ENCODE peak calls at places on chromosome X, in seven cellular contexts. One of them, this sample, is unnamed.

GRCh38 chrX:141220342-141221008 is 21.8 kb downstream of the SPANXC start:
- DNase-seq in activated T-cell treated with anti-CD3 and anti-CD28 coated beads for 4 hours: no peak
- DNase-seq in AML-193: no peak
- DNase-seq in left cardiac atrium: no peak
- DNase-seq in MM.1S: no peak
- DNase-seq in activated CD4-positive, CD25-positive, alpha-beta regulatory T cell: no peak
- DNase-seq in endothelial cell: no peak
- DNase-seq in this sample: no peak

GRCh38 chrX:112931900-112932299 is 91.3 kb upstream of the AMOT start:
- DNase-seq in activated T-cell treated with anti-CD3 and anti-CD28 coated beads for 4 hours: no peak
- DNase-seq in AML-193: no peak
- DNase-seq in left cardiac atrium: no peak
- DNase-seq in MM.1S: no peak
- DNase-seq in activated CD4-positive, CD25-positive, alpha-beta regulatory T cell: no peak
- DNase-seq in endothelial cell: no peak
- DNase-seq in this sample: no peak

GRCh38 chrX:136652822-136653723 is 5.1 kb downstream of the CD40LG start:
- DNase-seq in activated T-cell treated with anti-CD3 and anti-CD28 coated beads for 4 hours: no peak
- DNase-seq in AML-193: no peak
- DNase-seq in left cardiac atrium: no peak
- DNase-seq in MM.1S: peak
- DNase-seq in activated CD4-positive, CD25-positive, alpha-beta regulatory T cell: no peak
- DNase-seq in endothelial cell: no peak
- DNase-seq in this sample: no peak

GRCh38 chrX:18809641-18810040 is 102.2 kb downstream of the PPEF1 start:
- DNase-seq in activated T-cell treated with anti-CD3 and anti-CD28 coated beads for 4 hours: no peak
- DNase-seq in AML-193: no peak
- DNase-seq in left cardiac atrium: no peak
- DNase-seq in MM.1S: no peak
- DNase-seq in activated CD4-positive, CD25-positive, alpha-beta regulatory T cell: no peak
- DNase-seq in endothelial cell: no peak
- DNase-seq in this sample: no peak

GRCh38 chrX:21944136-21944615 is 3.7 kb downstream of the SMS start:
- DNase-seq in activated T-cell treated with anti-CD3 and anti-CD28 coated beads for 4 hours: no peak
- DNase-seq in AML-193: no peak
- DNase-seq in left cardiac atrium: no peak
- DNase-seq in MM.1S: no peak
- DNase-seq in activated CD4-positive, CD25-positive, alpha-beta regulatory T cell: no peak
- DNase-seq in endothelial cell: no peak
- DNase-seq in this sample: no peak

GRCh38 chrX:134898450-134898849 is 92.3 kb upstream of the SMIM10 start:
- DNase-seq in activated T-cell treated with anti-CD3 and anti-CD28 coated beads for 4 hours: no peak
- DNase-seq in AML-193: no peak
- DNase-seq in left cardiac atrium: no peak
- DNase-seq in MM.1S: no peak
- DNase-seq in activated CD4-positive, CD25-positive, alpha-beta regulatory T cell: no peak
- DNase-seq in endothelial cell: no peak
- DNase-seq in this sample: no peak

GRCh38 chrX:101799387-101799786 is 132.4 kb downstream of the ZMAT1 start:
- DNase-seq in activated T-cell treated with anti-CD3 and anti-CD28 coated beads for 4 hours: peak
- DNase-seq in AML-193: peak
- DNase-seq in left cardiac atrium: peak
- DNase-seq in MM.1S: peak
- DNase-seq in activated CD4-positive, CD25-positive, alpha-beta regulatory T cell: peak
- DNase-seq in endothelial cell: peak
- DNase-seq in this sample: peak

GRCh38 chrX:9897761-9898161 is 69.4 kb upstream of the CLDN34 start:
- DNase-seq in activated T-cell treated with anti-CD3 and anti-CD28 coated beads for 4 hours: no peak
- DNase-seq in AML-193: no peak
- DNase-seq in left cardiac atrium: no peak
- DNase-seq in MM.1S: no peak
- DNase-seq in activated CD4-positive, CD25-positive, alpha-beta regulatory T cell: no peak
- DNase-seq in endothelial cell: no peak
- DNase-seq in this sample: no peak

GRCh38 chrX:119887721-119888425 is 7.8 kb upstream of the AKAP14 start:
- DNase-seq in activated T-cell treated with anti-CD3 and anti-CD28 coated beads for 4 hours: peak
- DNase-seq in AML-193: no peak
- DNase-seq in left cardiac atrium: peak
- DNase-seq in MM.1S: no peak
- DNase-seq in activated CD4-positive, CD25-positive, alpha-beta regulatory T cell: peak
- DNase-seq in endothelial cell: peak
- DNase-seq in this sample: peak

GRCh38 chrX:109847257-109848187 is 114.5 kb upstream of the ACSL4 start:
- DNase-seq in activated T-cell treated with anti-CD3 and anti-CD28 coated beads for 4 hours: no peak
- DNase-seq in AML-193: no peak
- DNase-seq in left cardiac atrium: no peak
- DNase-seq in MM.1S: no peak
- DNase-seq in activated CD4-positive, CD25-positive, alpha-beta regulatory T cell: no peak
- DNase-seq in endothelial cell: no peak
- DNase-seq in this sample: no peak

GRCh38 chrX:66163849-66164401 is at the start of gene HEPH:
- DNase-seq in activated T-cell treated with anti-CD3 and anti-CD28 coated beads for 4 hours: no peak
- DNase-seq in AML-193: no peak
- DNase-seq in left cardiac atrium: no peak
- DNase-seq in MM.1S: no peak
- DNase-seq in activated CD4-positive, CD25-positive, alpha-beta regulatory T cell: no peak
- DNase-seq in endothelial cell: peak
- DNase-seq in this sample: no peak

GRCh38 chrX:7215842-7216241 is 67.9 kb upstream of the PUDP start:
- DNase-seq in activated T-cell treated with anti-CD3 and anti-CD28 coated beads for 4 hours: no peak
- DNase-seq in AML-193: no peak
- DNase-seq in left cardiac atrium: no peak
- DNase-seq in MM.1S: no peak
- DNase-seq in activated CD4-positive, CD25-positive, alpha-beta regulatory T cell: no peak
- DNase-seq in endothelial cell: no peak
- DNase-seq in this sample: no peak

GRCh38 chrX:25034889-25035288 is 19.1 kb upstream of the ARX start:
- DNase-seq in activated T-cell treated with anti-CD3 and anti-CD28 coated beads for 4 hours: no peak
- DNase-seq in AML-193: no peak
- DNase-seq in left cardiac atrium: no peak
- DNase-seq in MM.1S: no peak
- DNase-seq in activated CD4-positive, CD25-positive, alpha-beta regulatory T cell: no peak
- DNase-seq in endothelial cell: no peak
- DNase-seq in this sample: no peak

GRCh38 chrX:48179691-48180090 is 16.9 kb downstream of the SSX5 start:
- DNase-seq in activated T-cell treated with anti-CD3 and anti-CD28 coated beads for 4 hours: no peak
- DNase-seq in AML-193: no peak
- DNase-seq in left cardiac atrium: no peak
- DNase-seq in MM.1S: no peak
- DNase-seq in activated CD4-positive, CD25-positive, alpha-beta regulatory T cell: no peak
- DNase-seq in endothelial cell: no peak
- DNase-seq in this sample: no peak